ENCODE peak calls at places on chromosome 17, in eight cellular contexts. B is thoracic aorta, T is body of pancreas, F is HepG2, K is hepatocyte, R is GM23338, U is endothelial cell of umbilical vein, C is upper lobe of right lung. H is an unnamed sample.

GRCh38 chr17:7340179-7340578 is 3.9 kb downstream of the ACAP1 start:
- DNase-seq in B (no peak), T (no peak), F (no peak), K (no peak), R (no peak), U (no peak), C (no peak), H (no peak)

GRCh38 chr17:13576661-13577526 is 24.8 kb downstream of the HS3ST3A1 start:
- DNase-seq in B (no peak), T (no peak), F (no peak), K (no peak), R (no peak), U (no peak), C (no peak), H (no peak)

GRCh38 chr17:29014716-29015115 is 8.9 kb upstream of the SEZ6 start:
- DNase-seq in B (no peak), T (no peak), F (no peak), K (no peak), R (no peak), U (no peak), C (no peak), H (no peak)

GRCh38 chr17:14622622-14623101 is 321.8 kb downstream of the HS3ST3B1 start:
- DNase-seq in B (no peak), T (no peak), F (no peak), K (peak), R (no peak), U (no peak), C (no peak), H (no peak)

GRCh38 chr17:30253316-30253715 is 17.8 kb upstream of the SLC6A4 start:
- DNase-seq in B (no peak), T (no peak), F (no peak), K (no peak), R (no peak), U (no peak), C (no peak), H (no peak)

GRCh38 chr17:66829883-66830282 is 5.0 kb upstream of the CACNG5 start:
- DNase-seq in B (no peak), T (no peak), F (no peak), K (no peak), R (peak), U (no peak), C (no peak), H (no peak)

GRCh38 chr17:82754297-82755208 is 2.7 kb downstream of the TBCD start:
- DNase-seq in B (no peak), T (no peak), F (no peak), K (no peak), R (peak), U (no peak), C (no peak), H (no peak)

GRCh38 chr17:42428141-42428944 is 5.3 kb upstream of the CAVIN1 start:
- DNase-seq in B (peak), T (peak), F (peak), K (peak), R (peak), U (peak), C (no peak), H (peak)

GRCh38 chr17:16040710-16041251 is 41.2 kb downstream of the TTC19 start:
- DNase-seq in B (no peak), T (peak), F (peak), K (peak), R (no peak), U (peak), C (no peak), H (no peak)

GRCh38 chr17:37731056-37731455 is 13.8 kb downstream of the HNF1B start:
- DNase-seq in B (no peak), T (no peak), F (no peak), K (no peak), R (no peak), U (no peak), C (no peak), H (no peak)

GRCh38 chr17:76281573-76282371 is 16.6 kb downstream of the UBALD2 start:
- DNase-seq in B (no peak), T (no peak), F (no peak), K (no peak), R (no peak), U (no peak), C (no peak), H (no peak)

GRCh38 chr17:57294075-57294474 is 37.8 kb downstream of the MSI2 start:
- DNase-seq in B (no peak), T (no peak), F (no peak), K (no peak), R (no peak), U (no peak), C (no peak), H (no peak)

GRCh38 chr17:31321971-31322370 is 549 bp upstream of the EVI2A start:
- DNase-seq in B (no peak), T (no peak), F (no peak), K (no peak), R (no peak), U (no peak), C (no peak), H (no peak)

GRCh38 chr17:46061435-46061834 is 62.4 kb downstream of the STH start:
- DNase-seq in B (no peak), T (no peak), F (no peak), K (no peak), R (peak), U (peak), C (no peak), H (no peak)

GRCh38 chr17:38926290-38927070 is 1.1 kb downstream of the LASP1NB start:
- DNase-seq in B (no peak), T (no peak), F (no peak), K (no peak), R (no peak), U (no peak), C (no peak), H (no peak)

GRCh38 chr17:78488867-78489634 is 88.1 kb downstream of the DNAH17 start:
- DNase-seq in B (no peak), T (no peak), F (no peak), K (no peak), R (peak), U (no peak), C (no peak), H (no peak)

GRCh38 chr17:76948726-76949342 is 80.6 kb downstream of the MGAT5B start:
- DNase-seq in B (no peak), T (no peak), F (no peak), K (no peak), R (no peak), U (no peak), C (no peak), H (no peak)

GRCh38 chr17:72699566-72699965 is 392.9 kb downstream of the SLC39A11 start:
- DNase-seq in B (no peak), T (no peak), F (no peak), K (no peak), R (no peak), U (no peak), C (no peak), H (no peak)

GRCh38 chr17:65154770-65155589 is 17.8 kb downstream of the RGS9 start:
- DNase-seq in B (no peak), T (no peak), F (no peak), K (peak), R (no peak), U (peak), C (no peak), H (peak)

GRCh38 chr17:77233635-77234334 is 93.0 kb downstream of the SEC14L1 start:
- DNase-seq in B (no peak), T (no peak), F (peak), K (peak), R (no peak), U (peak), C (no peak), H (peak)

GRCh38 chr17:37752482-37752881 is 7.6 kb upstream of the HNF1B start:
- DNase-seq in B (no peak), T (no peak), F (no peak), K (peak), R (no peak), U (no peak), C (no peak), H (peak)

GRCh38 chr17:76102944-76103273 is 678 bp downstream of the EXOC7 start:
- DNase-seq in B (no peak), T (no peak), F (no peak), K (no peak), R (no peak), U (no peak), C (no peak), H (no peak)

GRCh38 chr17:81735181-81736102 is 23.4 kb downstream of the SLC25A10 start:
- DNase-seq in B (no peak), T (peak), F (no peak), K (peak), R (no peak), U (no peak), C (peak), H (no peak)

GRCh38 chr17:17125136-17126084 is 80.7 kb downstream of the PLD6 start:
- DNase-seq in B (no peak), T (no peak), F (no peak), K (no peak), R (no peak), U (no peak), C (no peak), H (no peak)

GRCh38 chr17:63035271-63035670 is 69.2 kb downstream of the TANC2 start:
- DNase-seq in B (no peak), T (no peak), F (no peak), K (no peak), R (no peak), U (no peak), C (no peak), H (no peak)

GRCh38 chr17:75614556-75615270 is 18.5 kb upstream of the SMIM5 start:
- DNase-seq in B (no peak), T (no peak), F (no peak), K (no peak), R (no peak), U (no peak), C (no peak), H (no peak)

GRCh38 chr17:55005520-55005919 is 37.0 kb downstream of the STXBP4 start:
- DNase-seq in B (no peak), T (no peak), F (peak), K (peak), R (peak), U (peak), C (no peak), H (no peak)

GRCh38 chr17:50100921-50101345 is 5.8 kb downstream of the PDK2 start:
- DNase-seq in B (no peak), T (peak), F (no peak), K (peak), R (peak), U (no peak), C (no peak), H (no peak)

GRCh38 chr17:28908640-28909098 is 5.8 kb upstream of the DHRS13 start:
- DNase-seq in B (no peak), T (no peak), F (peak), K (peak), R (no peak), U (peak), C (no peak), H (peak)

GRCh38 chr17:40714473-40714872 is 10.9 kb upstream of the KRT24 start:
- DNase-seq in B (no peak), T (no peak), F (no peak), K (no peak), R (no peak), U (no peak), C (no peak), H (no peak)

GRCh38 chr17:57085448-57086068 is 512 bp downstream of the AKAP1 start:
- DNase-seq in B (no peak), T (peak), F (peak), K (peak), R (peak), U (peak), C (peak), H (peak)

GRCh38 chr17:75063626-75064025 is 16.6 kb downstream of the KCTD2 start:
- DNase-seq in B (no peak), T (no peak), F (no peak), K (no peak), R (no peak), U (no peak), C (no peak), H (no peak)

GRCh38 chr17:7217113-7217987 is 2.3 kb downstream of the DLG4 start:
- DNase-seq in B (no peak), T (peak), F (no peak), K (peak), R (peak), U (peak), C (peak), H (no peak)

GRCh38 chr17:43418441-43419374 is 19.9 kb downstream of the ARL4D start:
- DNase-seq in B (no peak), T (no peak), F (peak), K (peak), R (peak), U (no peak), C (no peak), H (peak)

GRCh38 chr17:50692448-50693040 is 15.2 kb downstream of the ANKRD40 start:
- DNase-seq in B (no peak), T (no peak), F (no peak), K (no peak), R (no peak), U (no peak), C (no peak), H (no peak)

GRCh38 chr17:7133424-7133823 is 18.8 kb upstream of the ASGR2 start:
- DNase-seq in B (no peak), T (no peak), F (peak), K (peak), R (peak), U (peak), C (peak), H (no peak)

GRCh38 chr17:31424944-31425582 is 33.6 kb downstream of the RAB11FIP4 start:
- DNase-seq in B (no peak), T (no peak), F (no peak), K (peak), R (peak), U (peak), C (no peak), H (no peak)

GRCh38 chr17:2598166-2598565 is 4.7 kb downstream of the PAFAH1B1 start:
- DNase-seq in B (no peak), T (no peak), F (no peak), K (no peak), R (no peak), U (peak), C (no peak), H (peak)

GRCh38 chr17:82587234-82588086 is 60.8 kb downstream of the WDR45B start:
- DNase-seq in B (no peak), T (no peak), F (no peak), K (no peak), R (no peak), U (peak), C (peak), H (no peak)

DNA sequence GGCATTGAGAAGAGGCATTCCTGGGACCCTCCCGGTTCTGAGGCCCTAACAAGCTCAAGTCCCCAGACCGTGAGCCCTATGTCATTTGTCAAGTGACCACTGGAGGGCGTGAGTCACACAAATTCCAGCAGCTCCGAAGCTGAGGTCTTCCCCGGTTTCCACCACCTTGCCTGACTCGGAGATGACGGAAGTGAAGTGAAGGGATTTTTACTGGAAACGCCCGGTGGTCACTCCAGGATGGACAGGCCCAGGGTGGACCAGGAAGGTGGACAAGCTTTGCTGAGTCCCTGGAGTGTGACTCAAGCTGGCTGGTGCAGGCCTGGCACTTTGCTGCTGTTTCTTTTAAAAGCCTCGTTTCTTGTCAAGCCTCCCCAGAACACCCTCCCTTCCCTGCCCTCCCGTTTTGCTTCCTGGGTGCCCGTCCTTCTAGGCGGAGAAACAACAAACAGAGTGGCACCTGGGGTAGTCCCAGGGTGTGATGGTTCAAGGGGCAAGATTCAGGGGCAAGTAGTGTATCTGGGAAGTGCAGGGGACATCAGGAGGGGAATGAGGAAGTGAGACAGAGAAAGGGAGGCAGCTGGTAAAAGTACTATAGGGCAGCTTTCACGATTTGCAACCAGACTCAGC is 5.3 kb upstream of the NOS2 start:
- DNase-seq in B (peak), T (peak), F (peak), K (peak), R (peak), U (peak), C (peak), H (peak)
- H3K27ac ChIP-seq in B (peak), T (no peak), F (no peak), K (peak), R (no peak), U (peak), C (peak), H (no peak)

DNA sequence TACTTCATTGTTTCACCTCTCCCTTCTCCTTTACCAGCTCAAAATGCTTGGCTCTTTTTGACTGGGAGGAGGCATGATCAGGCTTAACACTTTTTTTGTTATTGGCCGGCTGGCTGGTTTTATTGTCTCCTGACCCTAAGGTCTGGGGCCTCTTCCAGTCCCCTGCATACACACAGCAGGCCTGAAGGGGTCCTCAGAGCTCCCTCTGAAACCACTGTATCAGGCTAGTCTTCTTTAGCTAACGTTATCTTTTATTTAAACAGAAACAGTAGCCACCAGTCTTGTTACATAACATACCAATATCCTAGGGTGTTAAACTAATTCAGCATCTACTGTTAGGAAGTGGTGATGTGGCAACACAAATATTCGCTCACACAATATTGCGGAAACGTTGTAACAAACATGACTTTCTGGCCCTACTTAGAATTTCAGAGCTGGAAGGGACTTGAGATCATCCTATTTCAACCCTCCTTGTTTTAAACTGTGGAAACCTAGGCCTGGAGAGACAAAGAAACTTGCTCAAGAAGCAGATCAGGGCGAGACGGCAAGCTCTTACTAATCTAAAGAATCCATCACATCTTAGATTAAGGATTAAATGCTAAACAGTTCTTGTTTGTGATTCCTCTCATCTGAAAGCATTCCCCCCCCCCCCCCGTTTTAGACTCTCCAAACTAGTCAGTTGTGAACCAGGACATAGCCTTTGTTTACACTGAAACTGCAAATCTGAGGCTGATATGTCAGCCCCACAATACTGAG is 1.7 kb upstream of the YPEL2 start:
- DNase-seq in B (no peak), T (peak), F (peak), K (peak), R (peak), U (peak), C (peak), H (peak)
- TF ChIP-seq CTCF in B (peak), T (peak), F (peak), K (peak), R (peak), U (peak), C (peak), H (peak)

GRCh38 chr17:47099987-47100711 is 88.9 kb downstream of the CDC27 start:
- DNase-seq in B (peak), T (peak), F (peak), K (peak), R (peak), U (peak), C (peak), H (peak)
- H3K27ac ChIP-seq in B (peak), T (peak), F (peak), K (peak), R (no peak), U (peak), C (peak), H (peak)

GRCh38 chr17:49035470-49036269 is 38.5 kb downstream of the IGF2BP1 start:
- DNase-seq in B (no peak), T (peak), F (no peak), K (peak), R (peak), U (peak), C (no peak), H (peak)
- TF ChIP-seq CTCF in B (peak), T (peak), F (peak), K (peak), R (peak), U (peak), C (peak), H (peak)

H was measured in RWPE1.